ENCODE peak calls at places on chromosomes 13 and 19, in five cellular contexts. One of them, this sample, is unnamed.

GRCh38 chr19:33348301-33349010 is 25.1 kb upstream of the CEBPG start:
- DNase-seq in central memory CD4-positive, alpha-beta T cell: no peak
- DNase-seq in fibroblast of the conjunctiva: no peak
- DNase-seq in hypothalamus: no peak
- DNase-seq in AG04449: no peak
- DNase-seq in this sample: no peak

GRCh38 chr19:20664917-20665781 is 3.8 kb upstream of the ZNF626 start:
- DNase-seq in fibroblast of the conjunctiva: no peak
- DNase-seq in central memory CD4-positive, alpha-beta T cell: no peak
- DNase-seq in hypothalamus: peak
- DNase-seq in AG04449: no peak
- DNase-seq in this sample: peak

GRCh38 chr19:50551034-50551712 is 17.1 kb downstream of the LRRC4B start:
- DNase-seq in AG04449: no peak
- DNase-seq in central memory CD4-positive, alpha-beta T cell: no peak
- DNase-seq in hypothalamus: no peak
- DNase-seq in fibroblast of the conjunctiva: no peak
- DNase-seq in this sample: peak

GRCh38 chr13:44470623-44471562 is 97.3 kb downstream of the SERP2 start:
- DNase-seq in AG04449: no peak
- DNase-seq in fibroblast of the conjunctiva: no peak
- DNase-seq in hypothalamus: no peak
- DNase-seq in central memory CD4-positive, alpha-beta T cell: peak
- DNase-seq in this sample: no peak

GRCh38 chr13:49560270-49561063 is 24.9 kb downstream of the RCBTB1 start:
- DNase-seq in central memory CD4-positive, alpha-beta T cell: no peak
- DNase-seq in hypothalamus: no peak
- DNase-seq in fibroblast of the conjunctiva: no peak
- DNase-seq in AG04449: no peak
- DNase-seq in this sample: no peak

GRCh38 chr19:39109641-39110040 is 15.9 kb upstream of the PAK4 start:
- DNase-seq in central memory CD4-positive, alpha-beta T cell: no peak
- DNase-seq in fibroblast of the conjunctiva: no peak
- DNase-seq in hypothalamus: no peak
- DNase-seq in AG04449: no peak
- DNase-seq in this sample: no peak

GRCh38 chr13:111286162-111286561 is 34.3 kb upstream of the TEX29 start:
- DNase-seq in hypothalamus: no peak
- DNase-seq in central memory CD4-positive, alpha-beta T cell: no peak
- DNase-seq in AG04449: no peak
- DNase-seq in fibroblast of the conjunctiva: no peak
- DNase-seq in this sample: no peak

GRCh38 chr19:55687281-55688172 is 12.5 kb downstream of the EPN1 start:
- DNase-seq in AG04449: no peak
- DNase-seq in central memory CD4-positive, alpha-beta T cell: no peak
- DNase-seq in fibroblast of the conjunctiva: no peak
- DNase-seq in hypothalamus: no peak
- DNase-seq in this sample: no peak

GRCh38 chr19:1466018-1466460 is 13.0 kb downstream of the C19orf25 start:
- DNase-seq in central memory CD4-positive, alpha-beta T cell: no peak
- DNase-seq in hypothalamus: no peak
- DNase-seq in AG04449: no peak
- DNase-seq in fibroblast of the conjunctiva: no peak
- DNase-seq in this sample: no peak

GRCh38 chr19:50003810-50004419 is 21.3 kb downstream of the VRK3 start:
- DNase-seq in hypothalamus: no peak
- DNase-seq in AG04449: peak
- DNase-seq in fibroblast of the conjunctiva: peak
- DNase-seq in central memory CD4-positive, alpha-beta T cell: no peak
- DNase-seq in this sample: peak

This sample was measured in head of caudate nucleus.